ENCODE peak calls at places on chromosome 13, in nine cellular contexts. P is activated CD8-positive, alpha-beta memory T cell treated with anti-CD3 and anti-CD28 coated beads for 1 hour; G is A172; E is heart right ventricle; F is stimulated activated CD4-positive, alpha-beta T cell treated with anti-CD3 and anti-CD28 coated beads, Interleukin-15, amount 100 ng/mL, for 1 hour; K is GM23338; O is caudate nucleus; T is GM19239; W is nucleus accumbens. L is an unnamed sample.

GRCh38 chr13:36028359-36028758 is 102.8 kb downstream of the DCLK1 start:
- DNase-seq in E (no peak), W (no peak), P (no peak), F (no peak), K (no peak), T (no peak), G (no peak), O (no peak), L (no peak)

GRCh38 chr13:63651394-63651793 is 2235.7 kb upstream of the PCDH20 start:
- DNase-seq in T (no peak), E (no peak), O (no peak), F (no peak), G (no peak), P (no peak), K (no peak), W (no peak), L (no peak)

GRCh38 chr13:42377640-42378382 is 105.9 kb downstream of the AKAP11 start:
- DNase-seq in P (no peak), O (no peak), K (no peak), F (no peak), E (no peak), T (peak), G (no peak), W (no peak), L (no peak)

GRCh38 chr13:39385621-39386231 is 217.3 kb downstream of the LHFPL6 start:
- DNase-seq in O (no peak), W (no peak), G (peak), E (no peak), P (no peak), K (peak), F (no peak), T (no peak), L (no peak)

GRCh38 chr13:25494708-25495411 is 123.1 kb downstream of the ATP8A2 start:
- DNase-seq in P (no peak), G (no peak), E (no peak), T (no peak), F (no peak), O (no peak), W (no peak), K (no peak), L (no peak)

GRCh38 chr13:41273806-41274441 is 10.5 kb upstream of the MTRF1 start:
- DNase-seq in P (no peak), F (no peak), O (no peak), G (no peak), E (no peak), K (no peak), W (no peak), T (no peak), L (no peak)

GRCh38 chr13:78742659-78743058 is 83.7 kb upstream of the OBI1 start:
- DNase-seq in O (no peak), K (peak), G (no peak), E (no peak), F (no peak), P (no peak), T (no peak), W (no peak), L (no peak)

GRCh38 chr13:101575591-101575990 is 123.1 kb downstream of the ITGBL1 start:
- DNase-seq in P (no peak), K (no peak), F (no peak), E (no peak), O (no peak), T (no peak), G (peak), W (no peak), L (no peak)

GRCh38 chr13:27006519-27007161 is 165.0 kb downstream of the USP12 start:
- DNase-seq in P (no peak), G (no peak), E (no peak), W (peak), K (peak), F (no peak), O (peak), T (no peak), L (no peak)